ENCODE peak calls at places on chromosomes 2 and 18, in eight cellular contexts. U is stimulated activated CD8-positive, alpha-beta memory T cell treated with anti-CD3 and anti-CD28 coated beads, Interleukin-7, amount 100 ng/mL, for 1 hour; R is caudate nucleus; P is left kidney; C is HFFc6; H is NCI-H446 treated with DMSO at 0.1 percent for 48 hours; Z is SK-N-SH; O is putamen. L is an unnamed sample.

GRCh38 chr2:70926042-70926441 is 9.7 kb upstream of the ATP6V1B1 start:
- DNase-seq in U (no peak), R (no peak), P (no peak), C (no peak), H (no peak), Z (no peak), O (no peak), L (no peak)

GRCh38 chr2:70202236-70202806 is 11.5 kb upstream of the C2orf42 start:
- DNase-seq in U (no peak), R (no peak), P (no peak), C (no peak), H (no peak), Z (no peak), O (no peak), L (no peak)

GRCh38 chr18:57776767-57777166 is 26.3 kb downstream of the ATP8B1 start:
- DNase-seq in U (no peak), R (no peak), P (no peak), C (no peak), H (peak; percentile 50), Z (no peak), O (no peak), L (no peak)

GRCh38 chr2:48424866-48425265 is 105.1 kb upstream of the STON1 start:
- DNase-seq in U (no peak), R (no peak), P (no peak), C (no peak), H (no peak), Z (no peak), O (peak; percentile 64), L (no peak)

GRCh38 chr2:109474319-109474825 is 139.4 kb downstream of the SEPTIN10 start:
- DNase-seq in U (no peak), R (no peak), P (no peak), C (no peak), H (no peak), Z (no peak), O (no peak), L (no peak)

GRCh38 chr2:238155761-238156694 is 2.7 kb upstream of the ERFE start:
- DNase-seq in U (no peak), R (no peak), P (no peak), C (no peak), H (no peak), Z (no peak), O (no peak), L (no peak)

GRCh38 chr2:40471868-40472267 is 20.0 kb upstream of the SLC8A1 start:
- DNase-seq in U (no peak), R (no peak), P (no peak), C (no peak), H (no peak), Z (no peak), O (no peak), L (no peak)

GRCh38 chr2:64454316-64455030 is 511 bp downstream of the LGALSL start:
- DNase-seq in U (peak; percentile 5), R (peak; percentile 20), P (peak; percentile 88), C (peak; percentile 3), H (no peak), Z (peak; percentile 96), O (peak; percentile 74), L (peak; percentile 41)

GRCh38 chr18:27057459-27058302 is 127.4 kb downstream of the CHST9 start:
- DNase-seq in U (no peak), R (no peak), P (peak; percentile 14), C (no peak), H (no peak), Z (no peak), O (peak; percentile 23), L (no peak)

GRCh38 chr18:23547806-23548205 is 38.5 kb downstream of the NPC1 start:
- DNase-seq in U (no peak), R (no peak), P (no peak), C (peak; percentile 37), H (no peak), Z (no peak), O (no peak), L (peak; percentile 69)

GRCh38 chr18:31042068-31042390 is 513 bp downstream of the DSC3 start:
- DNase-seq in U (no peak), R (no peak), P (no peak), C (no peak), H (no peak), Z (no peak), O (no peak), L (no peak)

GRCh38 chr2:159228006-159228655 is 58.4 kb downstream of the WDSUB1 start:
- DNase-seq in U (no peak), R (no peak), P (no peak), C (peak; percentile 80), H (no peak), Z (no peak), O (no peak), L (no peak)

GRCh38 chr2:9717886-9718451 is 87.2 kb upstream of the YWHAQ start:
- DNase-seq in U (no peak), R (no peak), P (no peak), C (no peak), H (no peak), Z (no peak), O (no peak), L (no peak)

GRCh38 chr2:41728757-41729338 is 319.0 kb upstream of the PKDCC start:
- DNase-seq in U (no peak), R (no peak), P (peak; percentile 23), C (no peak), H (no peak), Z (no peak), O (no peak), L (no peak)

GRCh38 chr2:199988176-199988575 is 32.8 kb downstream of the MAIP1 start:
- DNase-seq in U (no peak), R (no peak), P (peak; percentile 25), C (no peak), H (no peak), Z (no peak), O (no peak), L (no peak)

GRCh38 chr18:77133920-77134496 is 1.4 kb upstream of the MBP start:
- DNase-seq in U (no peak), R (no peak), P (peak; percentile 59), C (no peak), H (no peak), Z (peak; percentile 43), O (no peak), L (no peak)

GRCh38 chr2:117127680-117128079 is 686.8 kb upstream of the DDX18 start:
- DNase-seq in U (no peak), R (no peak), P (peak; percentile 37), C (no peak), H (no peak), Z (no peak), O (no peak), L (no peak)

GRCh38 chr2:68103656-68104055 is 40.9 kb upstream of the C1D start:
- DNase-seq in U (no peak), R (no peak), P (no peak), C (peak; percentile 47), H (no peak), Z (no peak), O (no peak), L (no peak)

GRCh38 chr18:26405190-26405781 is 143.1 kb downstream of the KCTD1 start:
- DNase-seq in U (no peak), R (peak; percentile 7), P (peak; percentile 77), C (peak; percentile 26), H (peak; percentile 15), Z (peak; percentile 62), O (peak; percentile 25), L (peak; percentile 32)

GRCh38 chr2:236167297-236168109 is 683 bp downstream of the GBX2 start:
- DNase-seq in U (no peak), R (no peak), P (peak; percentile 82), C (peak; percentile 12), H (no peak), Z (peak; percentile 72), O (no peak), L (no peak)

GRCh38 chr2:98560256-98560771 is 48.0 kb downstream of the COA5 start:
- DNase-seq in U (no peak), R (no peak), P (no peak), C (peak; percentile 86), H (no peak), Z (no peak), O (no peak), L (peak; percentile 95)

GRCh38 chr2:25042321-25043240 is 705 bp downstream of the EFR3B start:
- DNase-seq in U (no peak), R (no peak), P (peak; percentile 77), C (peak; percentile 11), H (no peak), Z (peak; percentile 80), O (no peak), L (no peak)

GRCh38 chr2:5576015-5576414 is 116.2 kb upstream of the SOX11 start:
- DNase-seq in U (no peak), R (no peak), P (no peak), C (no peak), H (no peak), Z (no peak), O (no peak), L (no peak)

GRCh38 chr2:24825883-24826800 is 32.9 kb downstream of the CENPO start:
- DNase-seq in U (no peak), R (no peak), P (peak; percentile 39), C (no peak), H (no peak), Z (peak; percentile 23), O (no peak), L (no peak)